ENCODE peak calls at places on chromosomes 12 and 14, in six cellular contexts. A is bronchial epithelial cell, N is heart left ventricle, R is uterus, Q is transverse colon, K is GM23338. W is an unnamed sample. For H3K27me3, the result is how much of the 10 kb centered on the place peaks cover.

GRCh38 chr14:103109789-103110415 is 13.4 kb upstream of the TNFAIP2 start:
- DNase-seq in A (no peak), N (peak), R (peak), Q (peak), K (peak), W (peak)

GRCh38 chr12:111409403-111410228 is 3.9 kb downstream of the SH2B3 start:
- DNase-seq in A (no peak), N (peak), R (peak), Q (no peak), K (no peak), W (no peak)

GRCh38 chr12:112183141-112183581 is 57.8 kb downstream of the TRAFD1 start:
- DNase-seq in A (no peak), N (no peak), R (no peak), Q (no peak), K (no peak), W (no peak)

GRCh38 chr12:54428050-54429013 is 9.3 kb upstream of the ITGA5 start:
- DNase-seq in A (peak), N (no peak), R (no peak), Q (peak), K (no peak), W (no peak)

GRCh38 chr14:99063620-99064225 is 208.3 kb downstream of the BCL11B start:
- DNase-seq in A (no peak), N (no peak), R (no peak), Q (no peak), K (no peak), W (no peak)

GRCh38 chr12:100951756-100952155 is 157.2 kb downstream of the ANO4 start:
- DNase-seq in A (peak), N (no peak), R (no peak), Q (no peak), K (peak), W (peak)

GRCh38 chr12:38921025-38921677 is 15.8 kb upstream of the CPNE8 start:
- DNase-seq in A (peak), N (peak), R (no peak), Q (peak), K (peak), W (peak)

GRCh38 chr12:115451785-115452736 is 768.1 kb upstream of the TBX3 start:
- DNase-seq in A (no peak), N (peak), R (no peak), Q (no peak), K (peak), W (peak)

GRCh38 chr14:70361893-70362292 is 2.4 kb upstream of the COX16 start:
- DNase-seq in A (no peak), N (no peak), R (no peak), Q (no peak), K (no peak), W (no peak)

GRCh38 chr14:94936411-94936892 is 166.5 kb upstream of the GSC start:
- DNase-seq in A (no peak), N (peak), R (peak), Q (peak), K (peak), W (peak)

GRCh38 chr14:102902086-102902485 is 20.4 kb upstream of the AMN start:
- DNase-seq in A (no peak), N (no peak), R (no peak), Q (no peak), K (no peak), W (no peak)

GRCh38 chr12:46825526-46826414 is at the start of gene SLC38A4:
- DNase-seq in A (no peak), N (peak), R (peak), Q (peak), K (peak), W (no peak)

GRCh38 chr12:93061414-93062099 is 132.5 kb upstream of the EEA1 start:
- DNase-seq in A (no peak), N (peak), R (peak), Q (no peak), K (no peak), W (no peak)

GRCh38 chr14:21039585-21040369 is 2.4 kb upstream of the RNASE7 start:
- DNase-seq in A (peak), N (peak), R (peak), Q (peak), K (peak), W (peak)

GRCh38 chr12:101875112-101875961 is 2.0 kb upstream of the DRAM1 start:
- DNase-seq in A (no peak), N (no peak), R (no peak), Q (no peak), K (no peak), W (no peak)

GRCh38 chr14:31024577-31025334 is 693 bp upstream of the AP4S1 start:
- DNase-seq in A (peak), N (no peak), R (no peak), Q (no peak), K (no peak), W (no peak)

GRCh38 chr14:94485944-94486841 is 10.2 kb upstream of the SERPINA9 start:
- DNase-seq in A (peak), N (peak), R (peak), Q (peak), K (peak), W (peak)

GRCh38 chr12:6607751-6608591 is 792 bp upstream of the CHD4 start:
- DNase-seq in A (peak), N (peak), R (peak), Q (peak), K (peak), W (peak)

GRCh38 chr12:123264642-123265041 is 7.0 kb downstream of the CDK2AP1 start:
- DNase-seq in A (no peak), N (no peak), R (no peak), Q (no peak), K (peak), W (peak)

GRCh38 chr14:35197015-35197414 is 74.7 kb downstream of the PRORP start:
- DNase-seq in A (peak), N (no peak), R (no peak), Q (no peak), K (no peak), W (no peak)

GRCh38 chr12:75489187-75489586 is 8.6 kb downstream of the GLIPR1 start:
- DNase-seq in A (no peak), N (no peak), R (no peak), Q (no peak), K (no peak), W (no peak)

GRCh38 chr12:75489613-75490210 is 9.2 kb downstream of the GLIPR1 start:
- DNase-seq in A (peak), N (no peak), R (no peak), Q (no peak), K (peak), W (no peak)

GRCh38 chr12:75491169-75491568 is 10.6 kb downstream of the GLIPR1 start:
- DNase-seq in A (no peak), N (no peak), R (no peak), Q (no peak), K (no peak), W (no peak)

GRCh38 chr12:75488553-75488952 is 8.0 kb downstream of the GLIPR1 start:
- DNase-seq in A (peak), N (no peak), R (no peak), Q (no peak), K (peak), W (peak)

GRCh38 chr12:75487310-75487709 is 6.8 kb downstream of the GLIPR1 start:
- DNase-seq in A (no peak), N (no peak), R (no peak), Q (no peak), K (peak), W (peak)
- H3K27me3 ChIP-seq in A (under half), N (under half), R (under half), Q (under half), K (under half), W (under half)

GRCh38 chr14:92600318-92601053 is 86.9 kb downstream of the RIN3 start:
- DNase-seq in A (peak), N (no peak), R (no peak), Q (no peak), K (no peak), W (no peak)

GRCh38 chr14:92601131-92601710 is 87.6 kb downstream of the RIN3 start:
- DNase-seq in A (no peak), N (no peak), R (no peak), Q (no peak), K (no peak), W (no peak)

GRCh38 chr14:92605274-92605940 is 91.8 kb downstream of the RIN3 start:
- DNase-seq in A (no peak), N (no peak), R (no peak), Q (no peak), K (no peak), W (no peak)

GRCh38 chr14:92601757-92602417 is 88.3 kb downstream of the RIN3 start:
- DNase-seq in A (no peak), N (no peak), R (no peak), Q (no peak), K (no peak), W (no peak)

DNA sequence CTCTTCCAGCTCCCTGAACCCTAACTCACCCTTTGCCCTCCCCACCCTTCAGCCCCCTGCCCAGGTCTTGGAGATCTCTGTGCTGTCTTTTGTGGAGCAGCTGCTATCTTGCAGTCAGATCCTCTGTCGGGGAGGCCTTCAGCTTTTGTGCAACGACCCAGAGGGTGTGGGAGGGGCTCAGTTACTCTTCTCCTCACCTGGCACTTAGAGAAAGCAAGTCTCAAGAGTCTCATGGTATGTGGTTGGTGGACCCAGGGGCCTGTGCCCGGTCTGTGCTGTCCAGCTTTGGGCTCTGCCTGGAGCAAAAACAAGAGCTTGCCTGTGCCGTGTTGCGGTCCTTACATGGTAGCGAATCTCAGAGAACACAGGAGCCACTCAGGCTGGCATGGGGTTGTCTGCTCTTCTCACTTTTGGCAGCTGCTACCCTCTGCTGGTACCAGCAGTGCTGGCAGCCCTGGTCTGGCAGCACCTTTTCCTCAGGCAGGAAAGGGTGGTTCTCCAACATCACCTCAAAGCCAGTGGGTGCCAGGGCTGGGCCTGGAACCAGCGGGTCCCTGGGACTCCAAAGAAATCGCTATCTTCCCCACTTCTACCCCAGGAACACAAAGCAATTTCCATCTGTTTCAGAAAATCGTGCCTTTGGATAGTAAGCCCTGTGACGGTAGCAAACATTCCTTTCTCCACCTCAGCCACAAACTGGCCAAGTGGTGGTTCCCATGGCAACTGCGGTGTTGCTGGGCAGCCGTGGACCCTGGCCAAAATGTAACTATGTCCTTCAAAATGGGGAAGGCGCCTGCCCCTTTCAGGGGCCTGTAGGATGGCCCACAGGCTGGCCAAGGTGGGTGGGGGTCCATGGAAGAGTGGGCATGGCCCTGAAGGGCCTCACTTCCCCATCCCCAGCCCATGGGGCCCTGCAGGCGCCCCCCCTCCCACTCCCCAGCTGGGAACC is 90.0 kb downstream of the RIN3 start:
- DNase-seq in A (peak), N (peak), R (no peak), Q (peak), K (peak), W (no peak)
- TF ChIP-seq CTCF in A (peak), N (peak), R (no peak), Q (no peak), K (peak), W (peak)

GRCh38 chr12:124519741-124520140 is 47.7 kb downstream of the NCOR2 start:
- DNase-seq in A (no peak), N (no peak), R (peak), Q (no peak), K (no peak), W (no peak)
- H3K4me3 ChIP-seq in A (no peak), N (no peak), R (no peak), Q (no peak), K (no peak), W (no peak)

GRCh38 chr14:60642270-60642789 is 6.9 kb downstream of the SIX1 start:
- DNase-seq in A (no peak), N (no peak), R (no peak), Q (no peak), K (peak), W (no peak)
- H3K27me3 ChIP-seq in A (under half), N (half or more), R (under half), Q (half or more), K (half or more), W (under half)

GRCh38 chr12:25500651-25501050 is 52.4 kb downstream of the LMNTD1 start:
- DNase-seq in A (peak), N (no peak), R (no peak), Q (no peak), K (no peak), W (no peak)

GRCh38 chr12:25502071-25502555 is 51.0 kb downstream of the LMNTD1 start:
- DNase-seq in A (no peak), N (no peak), R (no peak), Q (no peak), K (no peak), W (no peak)

GRCh38 chr12:25504744-25505143 is 48.3 kb downstream of the LMNTD1 start:
- DNase-seq in A (no peak), N (no peak), R (no peak), Q (no peak), K (no peak), W (no peak)

GRCh38 chr12:25503666-25504065 is 49.4 kb downstream of the LMNTD1 start:
- DNase-seq in A (no peak), N (no peak), R (no peak), Q (no peak), K (no peak), W (no peak)

GRCh38 chr12:25501565-25501964 is 51.5 kb downstream of the LMNTD1 start:
- DNase-seq in A (no peak), N (no peak), R (no peak), Q (no peak), K (no peak), W (no peak)
- TF ChIP-seq CTCF in A (no peak), N (no peak), R (no peak), Q (no peak), K (no peak), W (no peak)

GRCh38 chr12:57620936-57621496 is 9.8 kb downstream of the ARHGEF25 start:
- DNase-seq in A (no peak), N (no peak), R (no peak), Q (no peak), K (peak), W (no peak)

GRCh38 chr12:57620245-57620935 is 9.2 kb downstream of the ARHGEF25 start:
- DNase-seq in A (no peak), N (no peak), R (no peak), Q (no peak), K (no peak), W (no peak)

GRCh38 chr12:57618966-57619433 is 7.8 kb downstream of the ARHGEF25 start:
- DNase-seq in A (no peak), N (no peak), R (no peak), Q (no peak), K (no peak), W (no peak)

GRCh38 chr12:57617942-57618341 is 6.7 kb downstream of the ARHGEF25 start:
- DNase-seq in A (no peak), N (peak), R (no peak), Q (no peak), K (no peak), W (no peak)

DNA sequence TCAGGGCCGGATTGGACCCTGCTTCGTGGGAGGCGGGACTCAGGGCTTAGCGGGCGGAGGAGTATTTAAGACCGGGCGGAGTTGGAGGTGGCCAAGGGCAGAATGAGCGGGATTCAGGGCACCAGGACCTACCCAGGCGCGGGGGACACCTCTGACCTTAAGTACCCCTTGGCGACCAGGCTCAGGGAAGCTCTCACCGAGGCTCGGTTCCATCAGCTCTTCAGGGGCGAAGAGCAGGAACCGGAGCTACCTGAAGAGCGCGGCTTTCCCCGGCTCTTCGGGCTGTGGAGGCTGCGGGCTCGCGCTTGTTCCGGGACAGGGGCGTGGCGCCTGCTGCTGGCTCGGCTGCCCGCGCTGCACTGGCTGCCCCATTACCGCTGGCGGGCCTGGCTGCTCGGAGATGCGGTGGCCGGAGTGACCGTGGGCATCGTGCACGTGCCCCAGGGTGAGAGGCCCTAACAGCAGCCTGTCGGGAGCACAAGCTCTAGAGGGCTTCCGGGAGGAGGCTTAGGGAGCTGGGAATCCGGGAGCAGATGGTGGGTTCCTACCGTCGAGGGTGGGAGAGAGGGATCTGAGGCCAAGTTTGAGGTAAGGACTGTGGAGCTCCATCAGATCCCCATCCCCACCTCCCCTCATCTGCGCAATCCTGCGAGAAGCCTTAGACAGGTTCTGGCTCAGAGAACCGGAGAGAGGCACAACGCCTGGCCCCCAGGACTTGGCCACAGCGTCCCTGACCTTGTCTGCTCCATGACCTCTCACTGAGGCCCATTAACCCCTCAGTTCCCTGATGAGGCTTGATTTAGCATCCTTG is 8.4 kb downstream of the ARHGEF25 start:
- DNase-seq in A (no peak), N (peak), R (no peak), Q (no peak), K (peak), W (peak)
- H3K4me3 ChIP-seq in A (no peak), N (peak), R (no peak), Q (no peak), K (peak), W (no peak)

GRCh38 chr12:57731411-57732080 is 7.0 kb downstream of the AGAP2 start:
- DNase-seq in A (no peak), N (no peak), R (no peak), Q (no peak), K (no peak), W (no peak)
- H3K27me3 ChIP-seq in A (under half), N (under half), R (under half), Q (half or more), K (half or more), W (under half)

GRCh38 chr12:40315375-40315774 is 90.6 kb downstream of the LRRK2 start:
- DNase-seq in A (peak), N (no peak), R (no peak), Q (no peak), K (no peak), W (no peak)

GRCh38 chr12:40314927-40315326 is 90.1 kb downstream of the LRRK2 start:
- DNase-seq in A (no peak), N (no peak), R (no peak), Q (no peak), K (no peak), W (no peak)

GRCh38 chr12:40312196-40312595 is 87.4 kb downstream of the LRRK2 start:
- DNase-seq in A (peak), N (no peak), R (no peak), Q (no peak), K (no peak), W (no peak)

GRCh38 chr12:40313928-40314327 is 89.1 kb downstream of the LRRK2 start:
- DNase-seq in A (no peak), N (no peak), R (no peak), Q (no peak), K (no peak), W (no peak)

DNA sequence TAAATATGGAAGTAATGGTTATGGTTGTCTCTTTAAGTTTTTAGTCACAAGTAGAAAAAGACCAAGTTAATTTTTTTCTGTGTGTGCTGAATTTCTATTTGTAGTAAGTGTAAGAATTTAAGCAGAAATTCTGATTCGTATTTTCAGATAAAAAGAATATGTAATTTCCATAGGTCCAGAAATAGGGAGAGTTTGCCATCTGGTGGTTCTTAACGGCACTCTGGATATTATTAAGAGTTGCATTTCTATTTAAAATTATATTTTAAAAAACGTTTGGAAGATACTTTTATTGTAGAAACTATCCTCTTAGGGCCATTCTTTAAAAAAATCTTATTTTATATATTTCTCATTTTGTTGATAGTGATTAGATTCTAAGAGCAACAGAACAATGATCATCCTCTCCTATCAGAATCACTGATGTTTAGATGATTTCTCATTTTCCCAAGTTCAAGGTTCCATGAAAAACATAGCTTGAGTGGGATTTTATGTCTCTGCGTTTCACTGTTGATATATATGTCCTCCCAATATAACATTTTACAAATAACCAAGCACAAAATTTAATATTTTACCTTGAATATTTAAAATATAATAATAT is 88.3 kb downstream of the LRRK2 start:
- DNase-seq in A (peak), N (no peak), R (no peak), Q (no peak), K (peak), W (no peak)
- TF ChIP-seq CTCF in A (peak), N (no peak), R (no peak), Q (peak), K (no peak), W (no peak)